ENCODE peak calls at places on chromosomes 4 and X, in five cellular contexts. A, M, B, V and S are unnamed samples.

GRCh38 chrX:132636080-132636479 is 147.2 kb upstream of the MBNL3 start:
- DNase-seq in M (no peak), A (no peak), B (no peak), V (no peak), S (no peak)

GRCh38 chr4:90982787-90983186 is 855.6 kb downstream of the CCSER1 start:
- DNase-seq in M (no peak), B (no peak), V (no peak), A (no peak), S (no peak)

GRCh38 chrX:40772290-40772689 is 36.9 kb upstream of the MED14 start:
- DNase-seq in M (no peak), B (no peak), V (no peak), A (no peak), S (no peak)

GRCh38 chrX:140701480-140701879 is 8.1 kb upstream of the LINC00632 start:
- DNase-seq in A (no peak), B (no peak), M (no peak), V (no peak), S (peak)

GRCh38 chr4:10015140-10015753 is 6.0 kb downstream of the SLC2A9 start:
- DNase-seq in V (peak), M (peak), A (no peak), B (no peak), S (no peak)

GRCh38 chrX:119989905-119990408 is 46.4 kb upstream of the NKAP start:
- DNase-seq in M (peak), V (no peak), B (no peak), A (no peak), S (no peak)

GRCh38 chrX:110180928-110181310 is 137.0 kb downstream of the AMMECR1 start:
- DNase-seq in M (no peak), V (no peak), A (no peak), B (no peak), S (no peak)

GRCh38 chr4:70570796-70571195 is 21.3 kb upstream of the AMBN start:
- DNase-seq in M (no peak), B (no peak), V (no peak), A (no peak), S (no peak)

GRCh38 chr4:85126991-85127591 is 160.6 kb upstream of the WDFY3 start:
- DNase-seq in M (no peak), B (no peak), A (no peak), V (no peak), S (no peak)

GRCh38 chrX:40933132-40934078 is 151.8 kb upstream of the USP9X start:
- DNase-seq in V (no peak), M (no peak), A (peak), B (no peak), S (peak)

GRCh38 chrX:150525061-150525919 is 43.1 kb upstream of the MTM1 start:
- DNase-seq in V (no peak), A (no peak), B (no peak), M (no peak), S (no peak)

GRCh38 chrX:150529587-150529986 is 38.8 kb upstream of the MTM1 start:
- DNase-seq in B (no peak), M (no peak), V (no peak), A (no peak), S (no peak)

GRCh38 chrX:150530821-150531220 is 37.6 kb upstream of the MTM1 start:
- DNase-seq in V (no peak), A (no peak), B (no peak), M (no peak), S (no peak)

GRCh38 chrX:150527108-150527507 is 41.3 kb upstream of the MTM1 start:
- DNase-seq in A (no peak), B (no peak), M (no peak), V (no peak), S (no peak)

GRCh38 chrX:150526692-150527091 is 41.7 kb upstream of the MTM1 start:
- DNase-seq in B (no peak), V (no peak), M (no peak), A (no peak), S (no peak)
- TF ChIP-seq SUZ12 in B (no peak), V (no peak), M (no peak), A (no peak), S (no peak)

DNA sequence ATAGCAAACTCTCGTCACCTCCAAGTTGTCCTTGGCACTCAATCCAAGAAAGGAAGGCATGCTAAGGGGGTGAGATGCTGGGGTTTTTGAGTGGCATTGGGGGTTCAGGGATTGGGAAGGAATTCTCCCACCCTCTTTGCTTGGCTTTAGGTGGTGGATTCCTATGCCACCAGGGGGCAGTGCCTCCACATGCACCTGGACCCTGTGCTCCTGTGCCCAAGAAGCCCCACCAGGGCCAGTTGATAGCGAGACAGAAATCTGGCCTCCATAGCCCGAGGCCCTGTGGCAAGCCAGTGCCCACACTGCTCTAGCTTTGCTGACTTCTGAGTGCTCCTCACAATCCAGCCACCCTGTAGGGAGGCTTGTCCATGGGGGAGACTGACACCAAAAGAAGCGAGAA is 2.0 kb upstream of the FATE1 start:
- DNase-seq in B (peak), V (no peak), M (peak), A (no peak), S (peak)
- TF ChIP-seq SUZ12 in B (no peak), V (no peak), M (no peak), A (no peak), S (no peak)

GRCh38 chr4:20735931-20736330 is 35.7 kb downstream of the PACRGL start:
- DNase-seq in A (no peak), M (no peak), V (no peak), B (no peak), S (no peak)
- TF ChIP-seq SUZ12 in A (no peak), M (no peak), V (no peak), B (no peak), S (no peak)

GRCh38 chr4:674172-675035 is at the start of the genes ATP5ME and MYL5:
- DNase-seq in M (peak), V (peak), A (peak), B (peak), S (peak)
- TF ChIP-seq SUZ12 in M (no peak), V (no peak), A (no peak), B (no peak), S (no peak)

GRCh38 chrX:331145-331771 is 12.7 kb upstream of the GTPBP6 start:
- DNase-seq in V (no peak), B (no peak), A (no peak), M (peak), S (no peak)
- TF ChIP-seq SUZ12 in V (no peak), B (no peak), A (no peak), M (no peak), S (no peak)

DNA sequence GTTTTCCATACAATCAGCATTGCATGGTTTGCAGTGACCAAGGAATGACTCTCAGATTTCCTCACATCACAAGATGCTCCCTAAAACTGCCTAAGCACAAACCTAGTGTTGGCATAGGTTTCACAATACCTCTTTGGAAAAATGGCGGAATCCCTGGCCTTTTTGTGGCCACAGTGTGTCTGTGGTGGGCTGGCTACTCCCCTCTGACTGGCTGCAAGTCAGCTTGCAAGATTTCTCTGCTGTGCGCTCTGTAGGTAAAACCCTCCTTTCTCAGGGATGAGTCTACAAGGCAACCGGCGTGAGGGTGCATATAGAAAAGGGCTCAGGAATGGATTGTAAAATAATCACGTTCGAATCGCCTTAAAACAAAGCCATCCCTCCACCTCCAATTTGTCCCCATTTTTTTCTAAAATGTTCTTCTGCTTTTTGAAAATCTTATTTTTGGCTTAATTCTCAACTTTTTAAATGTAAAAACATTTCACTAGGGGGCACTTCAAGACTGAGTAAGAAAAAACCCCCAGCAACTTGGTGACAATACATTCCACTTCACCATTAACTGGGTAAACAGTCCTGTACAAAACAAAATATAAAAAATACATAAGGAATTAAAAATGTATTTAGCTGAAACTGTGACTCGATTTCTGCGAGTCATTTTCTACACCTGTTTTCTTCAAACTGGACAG is 235.6 kb downstream of the STIM2 start:
- DNase-seq in A (no peak), V (no peak), M (no peak), B (no peak), S (no peak)
- TF ChIP-seq SUZ12 in A (no peak), V (no peak), M (no peak), B (no peak), S (no peak)

GRCh38 chrX:18931972-18932371 is 51.9 kb downstream of the PHKA2 start:
- DNase-seq in B (peak), M (no peak), A (no peak), V (peak), S (peak)
- TF ChIP-seq SUZ12 in B (no peak), M (no peak), A (no peak), V (no peak), S (no peak)